ENCODE peak calls at places on chromosomes 3 and 15, in nine cellular contexts. Q is ovary, L is fibroblast of the aortic adventitia, G is fibroblast of lung, K is endothelial cell, T is WTC11, E is left lung, M is astrocyte of the cerebellum, O is cardiac fibroblast. D is an unnamed sample.

GRCh38 chr15:81293728-81294500 is 30.0 kb downstream of the STARD5 start:
- DNase-seq in Q (no peak), L (no peak), G (no peak), K (no peak), T (no peak), E (no peak), M (no peak), O (no peak), D (no peak)

GRCh38 chr15:25022233-25022632 is 67.4 kb downstream of the SNRPN start:
- DNase-seq in Q (no peak), L (peak), G (peak), K (no peak), T (no peak), E (no peak), M (peak), O (peak), D (no peak)

GRCh38 chr15:31267161-31268107 is 59.2 kb upstream of the KLF13 start:
- DNase-seq in Q (peak), L (no peak), G (no peak), K (no peak), T (peak), E (no peak), M (no peak), O (no peak), D (no peak)

GRCh38 chr15:91132079-91132478 is 32.0 kb downstream of the SV2B start:
- DNase-seq in Q (no peak), L (no peak), G (no peak), K (no peak), T (no peak), E (no peak), M (no peak), O (no peak), D (no peak)

GRCh38 chr3:31077826-31078225 is 183.4 kb upstream of the GADL1 start:
- DNase-seq in Q (no peak), L (no peak), G (no peak), K (no peak), T (no peak), E (no peak), M (no peak), O (peak), D (peak)

GRCh38 chr3:24363242-24363641 is 131.4 kb downstream of the THRB start:
- DNase-seq in Q (no peak), L (no peak), G (peak), K (no peak), T (no peak), E (no peak), M (no peak), O (peak), D (no peak)

GRCh38 chr3:141379250-141379872 is 11.1 kb downstream of the ZBTB38 start:
- DNase-seq in Q (no peak), L (no peak), G (no peak), K (no peak), T (no peak), E (no peak), M (no peak), O (no peak), D (no peak)

GRCh38 chr15:69380100-69380725 is 33.9 kb upstream of the KIF23 start:
- DNase-seq in Q (no peak), L (peak), G (peak), K (peak), T (peak), E (no peak), M (no peak), O (peak), D (no peak)

GRCh38 chr3:150170843-150171513 is 200.3 kb upstream of the PFN2 start:
- DNase-seq in Q (peak), L (peak), G (peak), K (no peak), T (no peak), E (no peak), M (no peak), O (no peak), D (no peak)

GRCh38 chr3:101414121-101414520 is 93.7 kb upstream of the IMPG2 start:
- DNase-seq in Q (no peak), L (no peak), G (no peak), K (no peak), T (no peak), E (no peak), M (no peak), O (no peak), D (no peak)

GRCh38 chr3:171996178-171996817 is 43.1 kb upstream of the FNDC3B start:
- DNase-seq in Q (no peak), L (no peak), G (no peak), K (no peak), T (no peak), E (no peak), M (no peak), O (no peak), D (no peak)

GRCh38 chr15:59138243-59138642 is 33.3 kb downstream of the CCNB2 start:
- DNase-seq in Q (no peak), L (peak), G (peak), K (peak), T (peak), E (no peak), M (no peak), O (peak), D (peak)

GRCh38 chr3:192887047-192887446 is 30.6 kb downstream of the MB21D2 start:
- DNase-seq in Q (no peak), L (peak), G (peak), K (no peak), T (no peak), E (no peak), M (peak), O (peak), D (no peak)

GRCh38 chr3:13547591-13548371 is 1.1 kb upstream of the FBLN2 start:
- DNase-seq in Q (no peak), L (no peak), G (no peak), K (no peak), T (peak), E (peak), M (no peak), O (no peak), D (no peak)

GRCh38 chr3:111311709-111312235 is 230.2 kb upstream of the CD96 start:
- DNase-seq in Q (no peak), L (peak), G (no peak), K (no peak), T (no peak), E (no peak), M (peak), O (peak), D (no peak)

GRCh38 chr15:85374831-85375230 is 5.6 kb upstream of the AKAP13 start:
- DNase-seq in Q (no peak), L (no peak), G (no peak), K (no peak), T (no peak), E (no peak), M (no peak), O (no peak), D (no peak)

GRCh38 chr3:139564290-139564861 is 24.8 kb upstream of the RBP1 start:
- DNase-seq in Q (peak), L (no peak), G (peak), K (peak), T (peak), E (no peak), M (no peak), O (peak), D (no peak)

GRCh38 chr3:192851821-192852352 is 65.8 kb downstream of the MB21D2 start:
- DNase-seq in Q (peak), L (peak), G (peak), K (no peak), T (no peak), E (no peak), M (no peak), O (peak), D (peak)

GRCh38 chr15:76333309-76333708 is 3.3 kb upstream of the ISL2 start:
- DNase-seq in Q (no peak), L (no peak), G (no peak), K (no peak), T (no peak), E (no peak), M (no peak), O (no peak), D (no peak)

GRCh38 chr15:76335129-76335850 is 1.3 kb upstream of the ISL2 start:
- DNase-seq in Q (no peak), L (no peak), G (peak), K (no peak), T (peak), E (peak), M (no peak), O (peak), D (no peak)

GRCh38 chr15:76334438-76335004 is 2.1 kb upstream of the ISL2 start:
- DNase-seq in Q (no peak), L (no peak), G (no peak), K (no peak), T (peak), E (no peak), M (no peak), O (no peak), D (no peak)

GRCh38 chr15:76332796-76333195 is 3.8 kb upstream of the ISL2 start:
- DNase-seq in Q (no peak), L (no peak), G (no peak), K (no peak), T (no peak), E (no peak), M (no peak), O (no peak), D (no peak)

DNA sequence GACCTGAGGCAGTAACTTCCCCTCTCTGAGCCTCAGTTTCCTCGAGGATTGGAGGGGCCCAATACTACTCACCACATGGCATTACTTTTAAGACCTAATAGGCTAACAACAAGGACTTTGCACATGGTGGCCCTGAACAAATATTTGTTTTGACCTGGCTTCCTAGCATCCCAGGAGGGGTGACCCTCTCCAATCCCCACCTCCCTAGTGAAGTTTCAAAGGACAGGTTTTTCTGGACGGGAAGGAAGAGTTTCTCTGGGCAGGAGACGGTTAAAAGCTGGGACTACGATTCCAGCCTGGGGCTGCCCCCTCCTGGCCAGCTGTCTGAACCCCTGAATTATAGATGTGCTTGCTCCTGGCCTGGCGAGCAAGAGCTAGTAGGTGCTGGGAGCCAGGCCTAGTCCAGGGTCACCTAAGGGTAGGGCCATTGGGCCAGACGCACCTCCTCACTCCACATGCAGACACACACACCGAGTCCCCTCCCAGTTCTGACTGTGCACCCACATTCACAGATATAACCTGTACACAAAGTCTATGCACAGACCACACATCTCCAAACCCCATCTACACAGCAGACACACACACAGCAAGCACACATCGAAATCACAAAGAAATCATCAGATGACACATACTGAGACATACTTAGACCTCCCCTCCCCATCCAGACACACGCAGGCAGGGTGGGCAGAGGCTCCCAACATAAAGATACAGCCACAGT is 2.7 kb upstream of the ISL2 start:
- DNase-seq in Q (no peak), L (no peak), G (no peak), K (no peak), T (peak), E (no peak), M (no peak), O (peak), D (no peak)
- TF ChIP-seq CTCF in Q (no peak), L (no peak), G (peak), K (no peak), T (no peak), E (no peak), M (peak), O (peak), D (peak)

GRCh38 chr3:119322523-119323400 is 28.6 kb downstream of the ARHGAP31 start:
- DNase-seq in Q (peak), L (peak), G (peak), K (peak), T (peak), E (peak), M (peak), O (peak), D (peak)
- TF ChIP-seq CTCF in Q (no peak), L (peak), G (no peak), K (no peak), T (no peak), E (no peak), M (peak), O (no peak), D (peak)

DNA sequence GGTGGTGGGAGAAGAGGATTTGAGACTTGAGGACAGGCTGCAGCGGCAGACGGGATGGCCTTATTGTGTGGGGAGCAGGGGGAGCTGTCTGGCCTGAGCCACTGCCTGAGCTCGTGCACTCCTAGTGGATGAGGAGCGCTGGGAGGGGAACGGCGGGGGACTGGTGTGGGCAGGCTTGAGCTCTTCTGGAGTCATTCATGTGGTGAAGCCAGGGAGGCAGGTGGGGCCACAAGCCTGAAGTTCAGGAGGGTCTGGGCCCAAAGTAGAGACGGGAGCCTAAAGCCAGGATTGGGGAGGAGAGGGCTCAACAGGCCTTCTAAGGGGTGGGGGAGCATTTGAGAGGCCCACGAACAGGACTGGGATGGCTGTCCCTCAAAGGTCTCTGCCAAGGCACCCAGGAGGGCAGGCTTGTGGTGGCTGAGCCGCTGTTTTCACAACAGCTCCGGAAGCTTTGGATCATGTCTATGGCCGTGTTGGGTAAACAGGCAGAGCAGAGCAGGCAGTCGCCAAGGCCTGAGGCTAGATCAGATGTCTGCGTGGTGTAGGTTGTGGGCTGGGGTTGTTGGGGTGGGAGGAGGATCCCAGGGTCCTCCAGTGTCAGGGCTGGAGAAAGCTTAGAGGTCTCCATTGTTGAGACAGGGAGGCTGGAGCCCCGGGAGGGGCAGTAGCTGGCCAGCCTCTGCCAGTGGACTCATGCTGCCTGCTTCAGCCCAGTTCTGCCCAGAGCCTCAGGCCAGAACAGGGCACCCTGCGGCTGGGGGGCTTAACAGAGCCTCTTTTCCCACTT is 8.2 kb downstream of the PRKCD start:
- DNase-seq in Q (no peak), L (no peak), G (no peak), K (no peak), T (peak), E (peak), M (no peak), O (no peak), D (no peak)
- TF ChIP-seq CTCF in Q (no peak), L (no peak), G (no peak), K (no peak), T (no peak), E (no peak), M (no peak), O (no peak), D (no peak)

DNA sequence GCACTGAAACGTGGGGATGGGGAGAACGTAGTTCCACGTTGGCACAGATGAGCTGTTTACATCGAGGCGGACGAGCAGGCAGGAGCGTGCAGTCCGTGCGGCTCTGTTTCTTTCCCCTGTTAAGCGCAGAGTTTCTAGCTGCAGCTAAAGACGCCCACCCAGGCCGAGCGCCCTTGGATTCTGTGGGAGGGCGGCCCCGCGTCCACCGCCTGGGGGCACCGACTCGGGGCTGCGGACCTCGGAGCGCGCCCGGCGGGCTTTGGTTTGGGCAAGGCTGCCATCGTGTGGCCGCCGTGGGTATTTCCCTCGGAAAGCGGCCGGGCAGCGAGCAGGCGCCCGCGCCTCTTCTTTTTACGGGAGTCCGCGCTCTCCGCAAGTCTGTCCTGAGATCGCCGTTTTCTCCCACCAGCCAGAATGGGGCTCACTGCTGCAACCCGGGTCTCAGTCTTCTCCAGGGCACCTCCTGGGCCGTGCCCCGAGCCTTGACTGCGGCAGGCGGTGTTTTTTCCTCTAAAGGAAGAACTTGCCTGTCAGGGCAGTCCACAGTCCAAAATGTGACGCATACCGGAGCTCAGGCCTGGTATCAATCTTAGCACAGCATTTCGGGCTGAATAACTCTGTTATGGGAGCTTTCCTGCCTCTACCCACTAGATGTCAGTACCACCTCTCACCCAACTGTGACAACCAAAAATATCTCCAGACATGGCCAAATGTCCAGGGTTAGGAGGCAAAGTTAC is 219.9 kb upstream of the IGF1R start:
- DNase-seq in Q (peak), L (peak), G (peak), K (peak), T (peak), E (peak), M (peak), O (peak), D (peak)
- TF ChIP-seq CTCF in Q (peak), L (peak), G (peak), K (peak), T (peak), E (peak), M (peak), O (peak), D (peak)

DNA sequence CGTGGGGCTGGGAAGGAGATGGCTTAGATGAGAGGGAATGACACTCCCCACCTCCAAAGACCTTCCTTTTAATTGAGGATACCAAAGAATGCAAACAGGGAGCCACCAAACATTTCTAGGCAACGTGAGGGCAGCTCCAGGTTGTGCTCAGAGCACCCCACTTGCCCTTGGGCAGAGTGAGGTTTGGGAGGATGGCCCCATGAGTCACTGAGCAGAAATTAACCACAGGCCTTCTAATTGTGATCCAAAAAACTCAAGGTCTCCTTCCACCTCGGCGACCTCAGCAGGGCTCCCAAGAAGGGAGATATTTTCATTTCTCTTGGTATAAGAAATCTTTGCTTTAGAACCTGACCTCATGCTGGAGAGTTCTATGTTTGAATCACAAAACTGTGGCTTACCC is 305.0 kb upstream of the TPM1 start:
- DNase-seq in Q (no peak), L (no peak), G (no peak), K (no peak), T (no peak), E (no peak), M (no peak), O (no peak), D (peak)
- TF ChIP-seq CTCF in Q (no peak), L (no peak), G (no peak), K (no peak), T (no peak), E (no peak), M (no peak), O (no peak), D (no peak)

GRCh38 chr3:127173516-127174166 is 19.3 kb upstream of the PRR23E start:
- DNase-seq in Q (peak), L (no peak), G (no peak), K (no peak), T (no peak), E (no peak), M (no peak), O (no peak), D (no peak)

GRCh38 chr3:127175272-127175671 is 17.7 kb upstream of the PRR23E start:
- DNase-seq in Q (peak), L (no peak), G (no peak), K (no peak), T (no peak), E (no peak), M (no peak), O (no peak), D (no peak)

GRCh38 chr3:127174284-127174683 is 18.6 kb upstream of the PRR23E start:
- DNase-seq in Q (peak), L (no peak), G (no peak), K (no peak), T (no peak), E (no peak), M (no peak), O (no peak), D (no peak)

GRCh38 chr3:127174715-127175140 is 18.2 kb upstream of the PRR23E start:
- DNase-seq in Q (peak), L (no peak), G (no peak), K (no peak), T (no peak), E (no peak), M (no peak), O (no peak), D (no peak)

DNA sequence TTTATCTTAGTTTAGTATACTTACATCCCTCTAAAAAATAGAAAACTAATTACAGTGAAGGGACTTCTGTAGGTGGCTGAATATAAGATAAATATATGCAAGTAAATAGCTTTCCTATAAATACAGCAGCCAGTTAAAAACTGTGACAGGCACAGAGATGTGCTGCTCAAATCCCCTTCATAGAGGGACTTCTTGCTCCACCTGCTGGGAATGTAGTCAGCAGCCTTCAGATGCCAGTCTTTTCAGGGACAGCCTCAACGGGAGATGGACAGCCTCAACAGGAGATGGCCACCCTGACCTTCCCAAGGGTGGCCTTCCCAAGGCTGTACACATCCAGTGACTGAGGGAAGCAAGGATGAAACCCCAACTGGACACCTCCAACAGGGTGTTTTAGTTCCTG is 15.7 kb upstream of the PRR23E start:
- DNase-seq in Q (peak), L (peak), G (no peak), K (no peak), T (no peak), E (no peak), M (no peak), O (peak), D (no peak)
- TF ChIP-seq CTCF in Q (no peak), L (peak), G (no peak), K (no peak), T (no peak), E (no peak), M (no peak), O (no peak), D (peak)

GRCh38 chr3:170387952-170388351 is 30.4 kb downstream of the SKIL start:
- DNase-seq in Q (no peak), L (peak), G (peak), K (no peak), T (no peak), E (no peak), M (no peak), O (peak), D (peak)
- TF ChIP-seq CTCF in Q (no peak), L (peak), G (no peak), K (peak), T (no peak), E (no peak), M (no peak), O (peak), D (peak)

GRCh38 chr3:120879401-120879800 is 28.6 kb upstream of the STXBP5L start:
- DNase-seq in Q (peak), L (no peak), G (no peak), K (no peak), T (no peak), E (no peak), M (no peak), O (no peak), D (no peak)
- TF ChIP-seq CTCF in Q (no peak), L (no peak), G (no peak), K (no peak), T (no peak), E (no peak), M (no peak), O (no peak), D (no peak)

D was measured in HFFc6.